ENCODE peak calls at places on chromosomes 6 and 20, in four cellular contexts. N, C, G and X are unnamed samples.

GRCh38 chr6:12232339-12232738 is 57.8 kb upstream of the EDN1 start:
- DNase-seq in N (peak; percentile 35), C (peak; percentile 51), G (no peak), X (no peak)

GRCh38 chr20:50580842-50581544 is 70.8 kb downstream of the PTPN1 start:
- DNase-seq in N (no peak), C (no peak), G (no peak), X (no peak)

GRCh38 chr20:58130574-58130973 is 97.9 kb downstream of the ANKRD60 start:
- DNase-seq in N (no peak), C (no peak), G (no peak), X (no peak)

GRCh38 chr20:12566596-12566995 is 442.2 kb upstream of the SPTLC3 start:
- DNase-seq in N (no peak), C (no peak), G (no peak), X (no peak)

GRCh38 chr6:13005994-13006393 is 289.4 kb downstream of the PHACTR1 start:
- DNase-seq in N (no peak), C (no peak), G (no peak), X (no peak)

GRCh38 chr6:15063253-15063853 is 182.5 kb upstream of the JARID2 start:
- DNase-seq in N (no peak), C (peak; percentile 10), G (no peak), X (no peak)

GRCh38 chr6:118215269-118215668 is 308.2 kb downstream of the SLC35F1 start:
- DNase-seq in N (no peak), C (no peak), G (no peak), X (no peak)

GRCh38 chr6:76708641-76709331 is 636.3 kb upstream of the IMPG1 start:
- DNase-seq in N (no peak), C (no peak), G (no peak), X (no peak)

GRCh38 chr6:19024737-19025136 is 637.6 kb downstream of the RNF144B start:
- DNase-seq in N (no peak), C (peak; percentile 7), G (no peak), X (no peak)

GRCh38 chr20:33169176-33169794 is 1.3 kb downstream of the BPIFA2 start:
- DNase-seq in N (no peak), C (peak; percentile 18), G (no peak), X (no peak)

GRCh38 chr6:129402244-129402643 is 307.7 kb downstream of the ARHGAP18 start:
- DNase-seq in N (no peak), C (no peak), G (no peak), X (no peak)

GRCh38 chr6:7811441-7811840 is 85.5 kb downstream of the BMP6 start:
- DNase-seq in N (no peak), C (no peak), G (no peak), X (no peak)

GRCh38 chr6:106279179-106279578 is 46.4 kb downstream of the ATG5 start:
- DNase-seq in N (no peak), C (no peak), G (no peak), X (no peak)

GRCh38 chr6:166657531-166657930 is 30.5 kb upstream of the RPS6KA2 start:
- DNase-seq in N (no peak), C (no peak), G (no peak), X (no peak)

GRCh38 chr20:50221501-50222323 is 31.1 kb downstream of the CEBPB start:
- DNase-seq in N (no peak), C (no peak), G (no peak), X (no peak)

GRCh38 chr6:7139835-7140470 is 32.2 kb downstream of the RREB1 start:
- DNase-seq in N (no peak), C (no peak), G (no peak), X (no peak)

GRCh38 chr20:36969478-36970186 is 18.1 kb upstream of the SAMHD1 start:
- DNase-seq in N (no peak), C (no peak), G (no peak), X (no peak)

GRCh38 chr6:33279257-33279695 is 2.4 kb downstream of the B3GALT4 start:
- DNase-seq in N (no peak), C (no peak), G (no peak), X (no peak)

GRCh38 chr20:33069706-33070105 is 9.7 kb upstream of the BPIFB4 start:
- DNase-seq in N (no peak), C (no peak), G (no peak), X (no peak)

GRCh38 chr20:9330151-9330550 is 184.2 kb upstream of the LAMP5 start:
- DNase-seq in N (no peak), C (no peak), G (no peak), X (no peak)

GRCh38 chr6:32291549-32291948 is 67.7 kb upstream of the NOTCH4 start:
- DNase-seq in N (no peak), C (no peak), G (no peak), X (no peak)

GRCh38 chr6:27966044-27966443 is 9.0 kb downstream of the OR2B6 start:
- DNase-seq in N (peak; percentile 30), C (peak; percentile 43), G (no peak), X (no peak)

GRCh38 chr6:43744931-43745727 is 24.9 kb upstream of the VEGFA start:
- DNase-seq in N (no peak), C (no peak), G (no peak), X (no peak)

GRCh38 chr6:130188207-130188899 is 34.4 kb downstream of the SAMD3 start:
- DNase-seq in N (no peak), C (no peak), G (no peak), X (no peak)

GRCh38 chr20:31560900-31561598 is 44.0 kb upstream of the ID1 start:
- DNase-seq in N (no peak), C (no peak), G (no peak), X (peak; percentile 78)

GRCh38 chr20:22455259-22455658 is 129.1 kb downstream of the FOXA2 start:
- DNase-seq in N (no peak), C (no peak), G (no peak), X (no peak)

GRCh38 chr6:106899697-106900096 is 74.8 kb downstream of the CD24 start:
- DNase-seq in N (no peak), C (no peak), G (no peak), X (no peak)

GRCh38 chr6:7451321-7451720 is 61.7 kb downstream of the RIOK1 start:
- DNase-seq in N (no peak), C (no peak), G (no peak), X (no peak)

GRCh38 chr6:37897819-37898534 is 78.5 kb downstream of the ZFAND3 start:
- DNase-seq in N (no peak), C (no peak), G (no peak), X (no peak)

GRCh38 chr6:33631971-33632585 is 11.0 kb downstream of the ITPR3 start:
- DNase-seq in N (no peak), C (no peak), G (no peak), X (no peak)

GRCh38 chr6:161564951-161565350 is 291.1 kb upstream of the AGPAT4 start:
- DNase-seq in N (no peak), C (no peak), G (no peak), X (no peak)

GRCh38 chr6:2081155-2082138 is 164.0 kb downstream of the GMDS start:
- DNase-seq in N (peak; percentile 26), C (peak; percentile 76), G (peak; percentile 45), X (no peak)

GRCh38 chr6:54267798-54268197 is 40.4 kb upstream of the TINAG start:
- DNase-seq in N (no peak), C (peak; percentile 42), G (no peak), X (no peak)

GRCh38 chr20:32727663-32728062 is 15.6 kb downstream of the COMMD7 start:
- DNase-seq in N (no peak), C (no peak), G (no peak), X (peak; percentile 43)

GRCh38 chr6:37099442-37099841 is 70.5 kb upstream of the PIM1 start:
- DNase-seq in N (no peak), C (no peak), G (no peak), X (no peak)

GRCh38 chr20:33415948-33416347 is 14.6 kb upstream of the CDK5RAP1 start:
- DNase-seq in N (no peak), C (peak; percentile 26), G (no peak), X (no peak)

GRCh38 chr6:100269189-100269588 is 195.5 kb downstream of the SIM1 start:
- DNase-seq in N (no peak), C (no peak), G (no peak), X (no peak)

GRCh38 chr6:11160199-11160598 is 48.7 kb upstream of the ERVFRD-1 start:
- DNase-seq in N (no peak), C (no peak), G (no peak), X (no peak)

GRCh38 chr6:28585335-28585734 is 59.7 kb downstream of the GPX5 start:
- DNase-seq in N (no peak), C (no peak), G (no peak), X (no peak)

GRCh38 chr20:46348231-46348803 is 40.0 kb upstream of the CDH22 start:
- DNase-seq in N (no peak), C (no peak), G (no peak), X (no peak)
- TF ChIP-seq CTCF in N (no peak), C (no peak), G (no peak), X (peak; percentile 39)

GRCh38 chr6:68975064-68975463 is 340.0 kb downstream of the ADGRB3 start:
- DNase-seq in N (no peak), C (no peak), G (no peak), X (no peak)
- TF ChIP-seq CTCF in N (no peak), C (no peak), G (no peak), X (peak; percentile 67)

GRCh38 chr6:154510144-154510905 is at the start of gene CNKSR3:
- DNase-seq in N (peak; percentile 29), C (peak; percentile 45), G (peak; percentile 63), X (peak; percentile 73)
- TF ChIP-seq CTCF in N (no peak), C (no peak), G (no peak), X (no peak)

DNA sequence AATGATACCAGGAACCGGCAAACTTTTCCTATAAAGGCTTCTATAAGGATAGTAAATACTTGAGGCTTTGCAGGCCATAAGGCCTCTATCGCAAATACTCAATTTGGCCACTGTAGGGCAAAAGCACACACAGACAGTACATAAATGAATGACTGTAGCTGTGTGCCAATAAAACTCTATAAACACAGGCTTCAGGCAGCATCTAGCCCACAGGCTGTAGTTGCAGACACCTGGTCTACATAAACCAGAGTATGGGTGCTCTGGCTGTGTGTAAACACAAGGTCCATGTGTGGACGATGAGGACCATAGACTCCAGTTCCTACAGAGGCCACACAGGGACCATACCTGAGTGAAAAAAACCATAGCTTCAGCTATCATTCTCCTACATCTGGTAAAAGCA is 52.2 kb downstream of the ZMYND8 start:
- DNase-seq in N (no peak), C (no peak), G (no peak), X (no peak)
- TF ChIP-seq CTCF in N (no peak), C (no peak), G (no peak), X (no peak)